ENCODE peak calls at places on chromosomes 6 and 20, in four cellular contexts. P, V, D and N are unnamed samples.
A peak's percentile ranks its signal among the peaks of the same experiment; 100 is the strongest.

GRCh38 chr20:2763186-2763585 is 37.2 kb downstream of the CPXM1 start:
- DNase-seq in D (no peak), P (no peak), V (no peak), N (no peak)

GRCh38 chr6:111841822-111842221 is 31.4 kb downstream of the FYN start:
- DNase-seq in P (no peak), D (no peak), V (peak; percentile 60), N (no peak)

GRCh38 chr6:3813150-3813780 is 35.9 kb upstream of the FAM50B start:
- DNase-seq in V (no peak), D (peak; percentile 33), P (peak; percentile 53), N (peak; percentile 21)

GRCh38 chr6:162109466-162110040 is 618.0 kb downstream of the PRKN start:
- DNase-seq in V (no peak), D (no peak), P (no peak), N (no peak)

GRCh38 chr6:107840636-107841264 is 16.6 kb upstream of the SCML4 start:
- DNase-seq in D (no peak), P (no peak), V (no peak), N (no peak)

GRCh38 chr6:52725530-52726192 is 37.6 kb downstream of the GSTA2 start:
- DNase-seq in P (peak; percentile 72), V (no peak), D (peak; percentile 99), N (no peak)

GRCh38 chr6:145891565-145891964 is 72.6 kb downstream of the SHPRH start:
- DNase-seq in P (no peak), D (no peak), V (no peak), N (no peak)

GRCh38 chr6:134111062-134111677 is 58.7 kb upstream of the SLC2A12 start:
- DNase-seq in V (no peak), P (peak; percentile 83), D (peak; percentile 82), N (peak; percentile 77)

GRCh38 chr20:10536531-10536930 is 101.4 kb downstream of the SLX4IP start:
- DNase-seq in P (no peak), V (no peak), D (peak; percentile 61), N (no peak)

GRCh38 chr6:26215200-26216014 is 128.2 kb downstream of the HFE start:
- DNase-seq in V (no peak), D (peak; percentile 39), P (peak; percentile 66), N (no peak)

GRCh38 chr20:51402201-51402600 is 140.3 kb downstream of the NFATC2 start:
- DNase-seq in V (no peak), D (no peak), P (no peak), N (no peak)

GRCh38 chr6:11328613-11329247 is 96.3 kb upstream of the NEDD9 start:
- DNase-seq in D (no peak), P (no peak), V (no peak), N (no peak)

GRCh38 chr20:45538209-45538798 is 978 bp downstream of the WFDC6 start:
- DNase-seq in V (no peak), D (no peak), P (no peak), N (peak; percentile 22)

GRCh38 chr6:75493400-75494064 is at the start of gene FILIP1:
- DNase-seq in V (no peak), P (peak; percentile 18), D (no peak), N (peak; percentile 17)

GRCh38 chr20:717817-718216 is 42.2 kb upstream of the SCRT2 start:
- DNase-seq in D (no peak), V (no peak), P (no peak), N (no peak)

GRCh38 chr6:145206247-145206907 is 528.9 kb downstream of the EPM2A start:
- DNase-seq in V (no peak), D (no peak), P (no peak), N (peak; percentile 16)

GRCh38 chr6:157198425-157199279 is 124.7 kb downstream of the TMEM242 start:
- DNase-seq in V (no peak), D (no peak), P (no peak), N (no peak)

GRCh38 chr6:142015011-142015410 is 117.7 kb upstream of the GJE1 start:
- DNase-seq in P (no peak), D (no peak), V (no peak), N (no peak)

GRCh38 chr20:23125159-23125558 is 39.0 kb upstream of the CD93 start:
- DNase-seq in P (no peak), V (no peak), D (no peak), N (no peak)

GRCh38 chr20:46276531-46276930 is 31.8 kb downstream of the CDH22 start:
- DNase-seq in P (no peak), D (no peak), V (no peak), N (no peak)

GRCh38 chr6:123945386-123945785 is 141.7 kb downstream of the NKAIN2 start:
- DNase-seq in D (no peak), P (no peak), V (no peak), N (no peak)

GRCh38 chr6:3088446-3088845 is 20.2 kb downstream of the RIPK1 start:
- DNase-seq in D (no peak), P (no peak), V (no peak), N (no peak)

GRCh38 chr6:21377356-21377755 is 216.2 kb upstream of the SOX4 start:
- DNase-seq in P (no peak), V (no peak), D (no peak), N (no peak)

GRCh38 chr20:49344140-49344539 is 66.3 kb upstream of the ZNFX1 start:
- DNase-seq in V (no peak), D (no peak), P (no peak), N (no peak)

GRCh38 chr20:49346682-49347081 is 68.8 kb upstream of the ZNFX1 start:
- DNase-seq in D (no peak), V (no peak), P (no peak), N (no peak)

GRCh38 chr20:49344975-49345374 is 67.1 kb upstream of the ZNFX1 start:
- DNase-seq in V (no peak), D (no peak), P (no peak), N (no peak)

GRCh38 chr20:49347156-49347555 is 69.3 kb upstream of the ZNFX1 start:
- DNase-seq in V (no peak), P (no peak), D (no peak), N (no peak)

GRCh38 chr20:49345538-49345937 is 67.7 kb upstream of the ZNFX1 start:
- DNase-seq in D (no peak), V (no peak), P (no peak), N (no peak)
- TF ChIP-seq BHLHE40 in D (no peak), V (no peak), P (no peak), N (no peak)

GRCh38 chr20:50186151-50186885 is 4.3 kb upstream of the CEBPB start:
- DNase-seq in P (peak; percentile 92), D (peak; percentile 89), V (no peak), N (peak; percentile 74)
- TF ChIP-seq FOXM1 in P (no peak), D (no peak), V (peak; percentile 29), N (no peak)

GRCh38 chr6:136163260-136163659 is 86.9 kb downstream of the MTFR2 start:
- DNase-seq in D (no peak), P (no peak), V (no peak), N (no peak)

GRCh38 chr6:136161950-136162349 is 88.2 kb downstream of the MTFR2 start:
- DNase-seq in V (no peak), D (no peak), P (no peak), N (no peak)

GRCh38 chr6:136158971-136159370 is 91.1 kb downstream of the MTFR2 start:
- DNase-seq in P (no peak), V (no peak), D (no peak), N (no peak)

GRCh38 chr6:136158398-136158797 is 91.7 kb downstream of the MTFR2 start:
- DNase-seq in P (no peak), D (no peak), V (no peak), N (no peak)

DNA sequence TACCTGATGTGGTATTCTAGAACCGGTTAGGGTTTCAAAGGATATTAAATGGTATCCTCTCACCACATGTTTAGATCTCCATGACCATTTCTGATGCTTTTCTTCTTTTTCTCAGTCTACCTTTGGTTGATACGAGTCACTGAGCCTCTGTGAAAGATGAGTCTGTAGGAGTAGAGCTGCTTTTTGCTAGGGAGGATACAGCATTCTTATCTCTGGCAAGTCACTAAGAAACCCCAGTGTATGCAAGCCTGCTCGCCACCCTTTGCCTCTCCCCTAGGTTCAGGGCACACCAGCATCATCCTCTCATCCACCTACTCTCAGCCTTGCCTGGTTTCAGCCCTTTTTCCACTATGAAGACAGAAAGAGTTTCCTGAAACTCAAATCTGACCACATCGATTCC is 89.9 kb downstream of the MTFR2 start:
- DNase-seq in P (no peak), D (no peak), V (no peak), N (no peak)
- TF ChIP-seq BHLHE40 in P (no peak), D (no peak), V (no peak), N (no peak)

DNA sequence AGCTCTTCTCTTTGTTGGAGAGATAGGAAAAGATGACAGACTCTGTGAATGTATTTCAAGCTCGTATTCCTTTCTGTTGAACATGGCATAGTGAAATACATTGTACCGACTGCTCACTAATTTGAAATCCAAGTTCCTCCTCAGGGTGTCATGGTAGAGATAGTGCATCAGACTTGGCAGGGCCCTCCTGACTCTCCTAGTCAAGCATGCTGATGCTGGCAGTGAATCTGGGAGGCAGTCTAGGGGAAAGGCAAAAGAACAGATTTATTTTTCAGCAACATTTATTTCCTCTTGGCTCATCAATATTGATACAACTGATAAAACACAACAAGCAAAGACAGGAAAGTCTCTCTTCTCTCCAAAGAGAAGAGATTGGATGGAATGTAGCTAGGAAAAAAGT is 356.3 kb upstream of the IRAK1BP1 start:
- DNase-seq in P (no peak), D (no peak), V (no peak), N (no peak)
- TF ChIP-seq FOXM1 in P (no peak), D (no peak), V (no peak), N (no peak)

GRCh38 chr6:47048638-47049037 is 6.5 kb upstream of the ADGRF1 start:
- DNase-seq in V (no peak), D (no peak), P (no peak), N (no peak)

GRCh38 chr6:47044418-47044817 is 2.3 kb upstream of the ADGRF1 start:
- DNase-seq in P (no peak), V (no peak), D (no peak), N (no peak)

GRCh38 chr6:47047097-47047478 is 5.0 kb upstream of the ADGRF1 start:
- DNase-seq in P (no peak), V (no peak), D (no peak), N (no peak)

GRCh38 chr6:47042238-47042843 is at the start of gene ADGRF1:
- DNase-seq in D (no peak), P (no peak), V (no peak), N (no peak)

DNA sequence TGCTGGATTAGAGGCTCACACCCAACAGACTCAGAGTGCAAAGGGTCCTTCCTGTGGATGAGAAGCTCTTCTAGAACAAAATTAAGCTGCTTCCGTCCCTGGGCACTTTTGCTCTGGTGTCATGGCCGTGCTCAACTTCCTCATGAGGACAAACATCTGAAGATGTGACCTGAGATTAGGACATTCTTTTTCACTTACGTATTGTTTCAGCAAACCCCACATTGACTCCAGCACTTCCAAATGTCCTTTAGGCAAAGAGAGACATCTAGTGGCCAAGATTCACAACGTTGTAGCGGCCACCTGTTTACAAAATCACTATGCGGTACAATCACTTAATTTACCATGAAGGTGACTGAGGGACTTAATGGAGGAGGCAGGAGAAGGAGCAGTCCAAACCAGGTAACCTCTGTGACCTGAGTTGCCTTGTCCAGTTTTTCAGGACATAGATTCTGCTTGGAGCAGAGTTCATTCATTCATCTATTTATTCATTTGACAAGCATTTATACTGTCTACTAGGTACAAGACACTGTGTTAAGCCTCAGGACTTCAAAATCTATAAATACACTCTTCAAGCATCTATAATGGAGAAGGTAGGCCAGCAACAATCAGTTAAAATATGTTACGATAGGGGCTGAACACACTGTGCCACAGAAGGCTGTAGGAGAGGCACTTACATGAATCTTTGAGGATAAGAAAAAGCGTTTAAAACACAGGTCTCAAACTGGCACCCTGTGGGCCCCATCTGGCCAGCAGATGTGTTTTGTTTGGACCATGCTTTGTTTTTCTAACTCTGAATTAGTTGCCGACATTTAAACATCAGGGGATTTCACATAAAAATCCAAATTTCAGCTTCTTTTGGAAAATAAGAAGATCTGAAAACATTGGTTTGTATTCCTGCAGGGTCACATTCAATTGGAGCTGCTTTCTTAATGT is 5.6 kb upstream of the ADGRF1 start:
- DNase-seq in D (peak; percentile 95), P (peak; percentile 72), V (peak; percentile 11), N (peak; percentile 62)
- TF ChIP-seq BHLHE40 in D (no peak), P (no peak), V (no peak), N (no peak)